ENCODE peak calls at places on chromosome 6, in five cellular contexts. X is left ventricle myocardium inferior, E is AG09309, Y is uterus, I is GM10248. H is an unnamed sample.

GRCh38 chr6:8064638-8065518 is 689 bp upstream of the BLOC1S5 start:
- DNase-seq in X (no peak), E (no peak), Y (no peak), I (no peak), H (no peak)

GRCh38 chr6:14129572-14129971 is 12.0 kb downstream of the CD83 start:
- DNase-seq in X (peak), E (peak), Y (peak), I (peak), H (no peak)

GRCh38 chr6:7697820-7698623 is 27.9 kb upstream of the BMP6 start:
- DNase-seq in X (no peak), E (peak), Y (no peak), I (no peak), H (no peak)

GRCh38 chr6:56795852-56796532 is 153.3 kb upstream of the DST start:
- DNase-seq in X (no peak), E (no peak), Y (no peak), I (no peak), H (no peak)

GRCh38 chr6:81897793-81898192 is 145.3 kb upstream of the TENT5A start:
- DNase-seq in X (no peak), E (no peak), Y (no peak), I (no peak), H (no peak)

GRCh38 chr6:89139509-89140346 is 6.1 kb upstream of the PM20D2 start:
- DNase-seq in X (no peak), E (no peak), Y (no peak), I (no peak), H (no peak)

GRCh38 chr6:99353126-99353525 is 3.7 kb upstream of the FAXC start:
- DNase-seq in X (no peak), E (no peak), Y (no peak), I (no peak), H (no peak)

GRCh38 chr6:36596359-36596758 is 2.2 kb downstream of the SRSF3 start:
- DNase-seq in X (no peak), E (no peak), Y (no peak), I (no peak), H (no peak)

GRCh38 chr6:170135821-170136471 is 154.9 kb downstream of the DLL1 start:
- DNase-seq in X (no peak), E (no peak), Y (peak), I (no peak), H (peak)

GRCh38 chr6:38509713-38510112 is 130.0 kb downstream of the BTBD9 start:
- DNase-seq in X (no peak), E (peak), Y (no peak), I (no peak), H (no peak)

GRCh38 chr6:95723638-95724037 is 146.3 kb downstream of the MANEA start:
- DNase-seq in X (no peak), E (no peak), Y (no peak), I (no peak), H (no peak)

GRCh38 chr6:137637161-137637560 is 143.0 kb upstream of the OLIG3 start:
- DNase-seq in X (no peak), E (peak), Y (no peak), I (no peak), H (peak)

GRCh38 chr6:145814035-145814500 is 527 bp downstream of the FBXO30 start:
- DNase-seq in X (peak), E (peak), Y (no peak), I (no peak), H (no peak)

GRCh38 chr6:153568601-153569000 is 437.5 kb upstream of the RGS17 start:
- DNase-seq in X (no peak), E (no peak), Y (no peak), I (no peak), H (no peak)

GRCh38 chr6:115216835-115217234 is 843.9 kb downstream of the FRK start:
- DNase-seq in X (no peak), E (no peak), Y (no peak), I (no peak), H (no peak)

GRCh38 chr6:169975701-169976100 is 224.3 kb downstream of the ERMARD start:
- DNase-seq in X (no peak), E (no peak), Y (no peak), I (no peak), H (peak)

GRCh38 chr6:170296746-170297576 is 6.1 kb upstream of the DLL1 start:
- DNase-seq in X (no peak), E (no peak), Y (no peak), I (no peak), H (no peak)

GRCh38 chr6:119541132-119541905 is 191.8 kb upstream of the MAN1A1 start:
- DNase-seq in X (no peak), E (peak), Y (no peak), I (no peak), H (no peak)

GRCh38 chr6:17562636-17563035 is 37.5 kb upstream of the FAM8A1 start:
- DNase-seq in X (no peak), E (no peak), Y (no peak), I (no peak), H (no peak)

GRCh38 chr6:54238407-54238806 is 69.8 kb upstream of the TINAG start:
- DNase-seq in X (no peak), E (peak), Y (no peak), I (no peak), H (no peak)

GRCh38 chr6:54236984-54237383 is 71.3 kb upstream of the TINAG start:
- DNase-seq in X (no peak), E (no peak), Y (no peak), I (no peak), H (no peak)

GRCh38 chr6:54234539-54234938 is 73.7 kb upstream of the TINAG start:
- DNase-seq in X (no peak), E (no peak), Y (no peak), I (no peak), H (no peak)

DNA sequence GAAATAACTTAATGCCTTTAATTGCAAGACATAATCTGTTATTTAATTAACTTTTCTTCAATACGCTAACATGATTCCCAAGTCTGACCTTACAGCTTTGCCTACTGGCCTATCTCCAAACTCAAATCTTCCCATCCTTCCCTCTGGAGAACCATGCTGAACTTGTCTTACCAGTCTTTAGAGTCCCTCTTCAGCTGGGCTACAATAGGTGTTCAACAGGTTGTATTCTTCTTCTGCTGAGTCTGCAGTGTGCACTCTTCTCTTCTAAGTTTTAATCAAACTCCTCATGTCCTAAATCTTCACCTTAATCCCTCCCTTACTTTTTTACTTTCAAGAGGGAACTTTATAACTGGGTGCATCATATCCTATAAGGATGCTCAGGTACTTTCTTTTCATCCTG is 75.5 kb upstream of the TINAG start:
- DNase-seq in X (no peak), E (no peak), Y (no peak), I (no peak), H (no peak)
- TF ChIP-seq CTCF in X (no peak), E (no peak), Y (no peak), I (no peak), H (no peak)

DNA sequence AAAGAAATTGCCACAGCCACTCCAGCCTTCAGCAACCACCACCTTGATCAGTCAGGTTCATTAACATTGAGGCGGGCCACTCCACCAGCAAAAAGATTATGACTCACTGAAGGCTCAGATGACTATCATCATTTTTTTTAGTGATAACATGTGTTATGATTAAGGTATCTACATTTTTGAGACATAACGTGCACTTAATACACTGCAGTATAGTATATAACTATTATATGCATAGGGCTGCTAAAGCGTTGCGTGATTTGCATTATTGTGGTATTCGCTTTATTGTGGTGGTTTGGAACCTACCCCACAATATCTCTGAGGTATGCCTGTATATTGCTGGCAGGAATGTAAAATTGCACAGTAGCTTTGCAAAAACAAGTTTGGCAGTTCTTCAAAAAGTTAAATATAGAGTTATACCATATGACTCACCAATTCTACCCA is 6.8 kb upstream of the RIPK1 start:
- DNase-seq in X (no peak), E (no peak), Y (no peak), I (no peak), H (no peak)
- TF ChIP-seq CTCF in X (no peak), E (peak), Y (no peak), I (no peak), H (no peak)

DNA sequence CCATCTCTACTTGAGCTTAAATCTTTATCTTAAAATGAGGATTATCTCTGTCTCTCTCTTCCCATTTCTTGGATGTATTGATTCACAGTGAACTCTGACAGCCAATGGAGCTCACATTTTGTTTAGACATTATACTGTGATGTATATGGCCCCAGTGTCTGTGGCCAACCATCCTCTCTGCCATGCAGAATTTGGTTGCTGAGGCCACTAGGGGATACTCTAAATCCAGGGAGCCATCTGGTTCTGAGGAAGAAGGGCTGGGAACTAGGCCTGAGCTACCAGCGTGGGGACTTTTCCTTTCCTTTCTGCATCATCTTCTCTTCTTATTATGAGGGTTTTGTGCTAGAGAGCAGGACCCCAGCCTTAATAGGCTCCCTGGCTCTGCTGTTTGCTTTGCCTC is 59.1 kb upstream of the RIPOR2 start:
- DNase-seq in X (no peak), E (no peak), Y (no peak), I (no peak), H (no peak)
- TF ChIP-seq CTCF in X (no peak), E (peak), Y (no peak), I (no peak), H (no peak)

DNA sequence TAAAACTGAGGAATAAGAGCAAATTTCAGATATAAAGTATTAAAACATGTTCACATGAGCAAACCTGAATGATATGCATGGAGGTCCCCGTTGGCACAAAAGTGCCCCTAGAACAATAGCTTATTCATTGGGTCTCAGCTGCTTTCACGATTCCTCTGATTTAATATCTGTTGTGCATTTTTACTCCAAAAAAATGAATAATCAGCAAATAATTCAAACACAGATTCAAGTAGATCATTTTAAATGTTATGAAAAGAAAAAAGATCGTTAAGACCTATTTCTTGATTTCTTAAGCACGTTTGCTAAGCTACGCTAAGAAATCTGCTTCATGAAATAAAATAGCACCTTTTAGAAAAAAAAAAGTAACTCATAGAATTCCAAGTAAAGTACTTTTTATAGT is 21.7 kb downstream of the HUS1B start:
- DNase-seq in X (no peak), E (no peak), Y (no peak), I (no peak), H (no peak)
- TF ChIP-seq CTCF in X (no peak), E (no peak), Y (no peak), I (no peak), H (no peak)

GRCh38 chr6:91717094-91717493 is 1130.2 kb upstream of the MAP3K7 start:
- DNase-seq in X (no peak), E (no peak), Y (no peak), I (no peak), H (no peak)

GRCh38 chr6:91713911-91714310 is 1127.0 kb upstream of the MAP3K7 start:
- DNase-seq in X (no peak), E (no peak), Y (no peak), I (no peak), H (no peak)

GRCh38 chr6:91715171-91715805 is 1128.4 kb upstream of the MAP3K7 start:
- DNase-seq in X (no peak), E (no peak), Y (no peak), I (no peak), H (no peak)

GRCh38 chr6:91718198-91718597 is 1131.3 kb upstream of the MAP3K7 start:
- DNase-seq in X (no peak), E (no peak), Y (no peak), I (no peak), H (no peak)

DNA sequence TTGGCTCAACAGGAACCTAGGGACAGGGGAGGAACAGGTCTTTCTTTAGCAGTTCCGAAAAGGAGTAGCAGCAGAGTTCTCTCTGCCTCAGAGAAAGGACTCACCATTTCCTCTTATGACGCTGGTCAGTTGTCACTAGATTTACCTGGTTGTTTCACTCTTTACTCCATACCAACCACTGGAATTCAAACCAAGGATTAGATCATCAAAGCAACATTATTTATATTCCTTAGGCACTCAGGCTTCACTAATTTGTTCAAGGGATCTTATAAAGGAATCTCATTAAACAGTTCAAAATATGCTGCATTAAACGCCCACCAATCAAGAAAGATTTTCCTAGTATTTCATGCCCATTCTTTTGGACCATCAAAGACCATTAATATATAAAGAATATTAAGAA is 1129.5 kb upstream of the MAP3K7 start:
- DNase-seq in X (no peak), E (no peak), Y (no peak), I (no peak), H (no peak)
- TF ChIP-seq CTCF in X (no peak), E (no peak), Y (no peak), I (no peak), H (no peak)

GRCh38 chr6:1552296-1552761 is 57.4 kb upstream of the FOXC1 start:
- DNase-seq in X (no peak), E (no peak), Y (no peak), I (no peak), H (no peak)
- TF ChIP-seq CTCF in X (peak), E (peak), Y (no peak), I (peak), H (no peak)

DNA sequence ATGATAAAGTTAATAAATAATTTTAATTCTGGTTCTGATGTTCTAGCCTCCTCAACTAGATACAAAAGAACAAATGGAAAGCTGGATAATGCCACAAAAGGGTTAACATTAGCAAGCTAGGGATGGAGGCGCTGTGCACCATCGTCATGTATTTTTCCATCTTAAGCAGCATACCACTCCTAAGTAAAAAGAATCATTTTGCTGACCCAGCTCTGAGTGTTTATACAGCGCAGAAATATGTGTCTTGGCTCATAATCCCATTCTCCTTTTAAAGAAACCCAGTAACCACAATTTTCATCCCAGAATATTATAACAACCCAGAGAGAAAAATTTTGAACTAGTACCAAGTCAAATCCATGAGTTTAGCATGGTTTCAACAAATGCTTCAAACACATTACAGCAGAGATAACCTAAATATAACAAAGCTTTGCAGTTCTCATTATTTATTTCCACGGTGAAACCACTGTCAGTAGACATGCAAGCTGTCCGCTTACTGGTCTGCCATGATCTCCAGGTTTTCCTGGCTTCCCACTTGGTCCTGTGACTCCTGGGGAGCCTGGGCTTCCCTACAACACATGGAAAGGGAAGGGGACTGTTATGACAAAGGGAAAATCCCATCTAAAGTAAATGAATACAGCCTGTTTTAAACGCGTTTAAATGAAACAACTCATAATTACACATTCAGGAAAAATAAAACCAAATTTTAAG is 111.1 kb downstream of the COL12A1 start:
- DNase-seq in X (no peak), E (peak), Y (no peak), I (no peak), H (no peak)
- TF ChIP-seq CTCF in X (no peak), E (peak), Y (no peak), I (no peak), H (no peak)

DNA sequence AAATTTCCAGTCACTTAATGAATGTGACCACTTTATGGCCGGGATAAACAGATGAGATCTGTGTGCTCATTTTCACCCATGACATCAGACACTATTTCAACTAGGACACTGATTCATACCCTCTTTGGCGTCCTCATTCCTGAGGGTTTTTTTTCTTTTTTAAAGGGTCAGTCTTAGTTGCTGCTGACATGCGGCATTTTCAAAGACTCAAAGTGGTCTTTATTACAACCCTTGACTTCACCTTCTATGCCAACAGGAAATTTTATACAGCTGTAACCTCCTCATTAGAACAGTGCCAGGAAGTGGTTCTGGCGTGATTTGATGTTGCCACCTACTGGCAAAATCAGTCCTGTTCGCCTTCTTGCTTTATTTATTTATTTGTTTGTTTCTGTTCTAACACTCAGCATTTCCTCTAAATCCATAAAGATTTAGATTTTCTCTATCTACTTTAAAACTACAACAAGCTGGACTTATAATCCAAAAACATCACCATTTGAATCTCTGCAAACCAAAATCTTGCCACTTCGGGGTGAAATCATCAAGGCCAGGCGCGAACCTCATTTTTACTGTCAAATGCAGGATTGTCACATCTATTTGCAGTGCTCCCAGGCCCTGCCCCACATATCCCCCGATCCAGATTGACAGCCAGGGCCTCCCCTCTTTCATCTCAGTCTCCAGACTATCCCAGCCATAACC is 77.7 kb downstream of the C6orf118 start:
- DNase-seq in X (no peak), E (peak), Y (no peak), I (no peak), H (no peak)
- TF ChIP-seq CTCF in X (peak), E (peak), Y (no peak), I (no peak), H (no peak)

GRCh38 chr6:142155895-142156757 is 9.1 kb downstream of the VTA1 start:
- DNase-seq in X (no peak), E (no peak), Y (no peak), I (no peak), H (no peak)
- TF ChIP-seq CTCF in X (peak), E (peak), Y (peak), I (no peak), H (peak)